ENCODE peak calls at places on chromosomes 2 and 18, in six cellular contexts. X is endothelial cell of umbilical vein, S is sigmoid colon, K is Panc1, A is transverse colon, I is GM23338. P is an unnamed sample.

GRCh38 chr2:174901075-174901474 is 104.1 kb downstream of the CHN1 start:
- DNase-seq in S (no peak), I (no peak), X (no peak), K (no peak), A (no peak), P (no peak)

GRCh38 chr2:42139141-42139540 is 30.0 kb upstream of the EML4 start:
- DNase-seq in K (no peak), A (no peak), X (no peak), S (no peak), I (no peak), P (no peak)

GRCh38 chr2:168216351-168217005 is 30.9 kb downstream of the STK39 start:
- DNase-seq in K (no peak), S (no peak), I (no peak), A (peak), X (peak), P (no peak)

GRCh38 chr2:105617631-105618350 is 126.9 kb upstream of the NCK2 start:
- DNase-seq in A (no peak), X (no peak), S (no peak), K (peak), I (no peak), P (no peak)

GRCh38 chr2:58405341-58405740 is 164.2 kb upstream of the FANCL start:
- DNase-seq in S (no peak), X (no peak), I (no peak), A (no peak), K (no peak), P (no peak)

GRCh38 chr2:164458801-164459200 is 162.5 kb downstream of the GRB14 start:
- DNase-seq in S (no peak), I (peak), X (no peak), K (no peak), A (no peak), P (no peak)

GRCh38 chr2:237979331-237979730 is 12.5 kb downstream of the UBE2F start:
- DNase-seq in A (no peak), I (no peak), K (no peak), S (no peak), X (no peak), P (no peak)

GRCh38 chr18:61998957-61999356 is 106.2 kb upstream of the RNF152 start:
- DNase-seq in K (no peak), A (no peak), I (no peak), X (peak), S (no peak), P (no peak)

GRCh38 chr2:22355816-22356433 is 1029.1 kb upstream of the KLHL29 start:
- DNase-seq in A (peak), I (peak), X (no peak), S (peak), K (peak), P (peak)

GRCh38 chr2:3456125-3456524 is 63.2 kb downstream of the ADI1 start:
- DNase-seq in I (no peak), A (no peak), K (no peak), S (no peak), X (no peak), P (no peak)

DNA sequence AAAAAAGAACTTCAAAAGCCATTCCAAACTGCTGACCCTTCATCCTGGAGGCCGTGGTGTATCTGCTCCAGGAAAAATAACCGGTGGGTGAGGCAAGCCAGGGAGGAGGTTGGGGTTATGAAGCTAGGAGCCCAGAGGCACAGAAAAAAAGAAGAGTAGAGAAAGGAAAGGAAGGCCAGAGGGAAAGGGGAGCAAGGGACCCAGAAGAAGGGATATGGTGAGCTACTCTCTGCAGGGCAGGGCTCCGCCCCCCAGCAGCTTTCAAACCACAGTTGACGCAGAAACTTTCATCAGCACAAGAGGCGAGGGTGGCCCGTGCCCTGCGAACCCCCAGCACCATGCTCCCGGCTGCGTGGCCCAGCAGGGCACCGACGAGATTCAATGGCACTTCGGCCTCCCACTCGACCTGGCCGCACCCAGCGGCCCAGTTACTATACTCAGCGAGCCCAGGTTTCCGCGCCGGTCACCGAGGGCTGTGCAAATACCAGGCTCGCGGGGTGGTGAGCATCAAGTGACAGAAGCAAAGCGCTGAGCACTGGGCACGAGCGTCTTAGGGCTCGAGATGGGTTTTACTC is 665 bp downstream of the MCM6 start:
- DNase-seq in I (peak), S (peak), X (peak), A (peak), K (no peak), P (peak)
- TF ChIP-seq POLR2AphosphoS5 in I (no peak), S (no peak), X (no peak), A (peak), K (no peak), P (peak)

DNA sequence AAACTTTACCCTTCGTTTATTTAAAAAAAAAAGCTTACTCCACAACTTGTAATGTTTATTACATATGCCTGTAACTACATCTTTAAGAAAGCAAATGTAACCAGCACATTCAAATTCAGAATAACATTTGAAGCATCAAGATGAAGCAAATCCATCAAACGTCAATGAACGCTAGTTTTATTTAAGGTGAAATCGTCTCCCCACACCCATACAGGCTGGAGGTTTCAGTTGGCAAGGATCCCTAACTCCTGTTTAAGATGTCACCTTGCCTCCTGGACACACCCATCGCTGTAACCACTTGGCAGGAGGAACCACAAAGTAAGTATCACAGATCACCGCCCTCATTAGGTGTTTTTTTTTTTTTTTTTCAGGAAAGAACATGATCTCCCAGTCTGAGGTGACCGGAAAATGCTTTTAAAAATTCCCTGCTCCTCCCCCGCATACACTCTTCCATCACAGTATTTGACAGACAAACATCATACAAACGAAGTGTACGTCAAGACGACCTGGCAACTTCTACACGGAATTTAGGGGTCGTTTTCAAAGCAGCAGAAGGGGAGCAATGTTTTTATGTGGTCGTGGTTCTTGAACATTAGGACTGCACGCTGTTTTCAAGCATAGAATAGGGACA is 19.7 kb upstream of the STPG4 start:
- DNase-seq in A (peak), I (peak), S (peak), K (no peak), X (peak), P (peak)
- TF ChIP-seq POLR2AphosphoS5 in A (peak), I (no peak), S (no peak), K (peak), X (no peak), P (no peak)

GRCh38 chr2:102099536-102100293 is 42.8 kb upstream of the IL1R1 start:
- DNase-seq in I (no peak), A (no peak), S (no peak), K (no peak), X (no peak), P (no peak)
- TF ChIP-seq POLR2AphosphoS5 in I (no peak), A (peak), S (no peak), K (no peak), X (no peak), P (no peak)

GRCh38 chr2:209472871-209473270 is 49.0 kb downstream of the MAP2 start:
- DNase-seq in K (no peak), I (no peak), X (peak), S (no peak), A (no peak), P (peak)
- TF ChIP-seq POLR2AphosphoS5 in K (no peak), I (no peak), X (no peak), S (no peak), A (no peak), P (no peak)

DNA sequence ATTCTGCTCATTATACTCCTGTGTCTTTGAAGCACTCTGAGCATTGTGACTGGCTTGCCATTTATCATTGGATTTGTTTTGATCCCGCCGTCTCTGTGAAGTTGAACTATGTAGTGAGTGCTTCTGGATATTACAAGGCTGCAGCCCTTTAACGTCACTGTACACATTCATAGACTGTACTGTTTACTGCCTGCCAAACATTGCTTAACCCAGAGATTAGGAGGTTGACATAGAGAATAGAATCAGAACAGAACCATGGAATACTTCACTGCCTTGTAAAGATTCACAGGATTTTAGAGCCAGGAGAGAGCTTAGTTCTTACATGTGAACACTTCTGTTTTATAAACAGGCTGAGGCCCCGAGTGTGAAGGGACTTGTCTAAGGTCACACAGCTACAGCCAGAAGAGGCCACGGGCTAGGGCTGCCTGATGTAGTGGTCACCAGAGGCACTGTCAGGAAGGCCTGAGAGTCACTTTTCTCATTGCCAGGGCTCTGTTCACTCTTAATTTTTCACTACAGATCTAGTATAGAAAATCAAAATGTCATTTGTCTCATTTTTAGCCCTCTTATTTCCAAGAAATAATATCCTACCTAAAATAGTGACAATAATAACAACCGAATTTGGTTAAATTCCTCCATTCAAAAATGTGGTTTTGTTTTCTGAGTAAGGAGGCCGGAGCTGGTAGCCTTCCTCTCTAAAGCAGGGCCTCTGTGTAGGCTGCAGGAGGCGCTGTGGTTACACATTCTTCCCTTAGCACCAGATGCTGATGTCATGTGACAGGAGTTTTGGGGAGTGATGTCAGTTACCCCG is 87.9 kb downstream of the UGGT1 start:
- DNase-seq in I (peak), X (peak), A (peak), S (peak), K (no peak), P (peak)
- TF ChIP-seq POLR2AphosphoS5 in I (no peak), X (no peak), A (peak), S (peak), K (no peak), P (no peak)

DNA sequence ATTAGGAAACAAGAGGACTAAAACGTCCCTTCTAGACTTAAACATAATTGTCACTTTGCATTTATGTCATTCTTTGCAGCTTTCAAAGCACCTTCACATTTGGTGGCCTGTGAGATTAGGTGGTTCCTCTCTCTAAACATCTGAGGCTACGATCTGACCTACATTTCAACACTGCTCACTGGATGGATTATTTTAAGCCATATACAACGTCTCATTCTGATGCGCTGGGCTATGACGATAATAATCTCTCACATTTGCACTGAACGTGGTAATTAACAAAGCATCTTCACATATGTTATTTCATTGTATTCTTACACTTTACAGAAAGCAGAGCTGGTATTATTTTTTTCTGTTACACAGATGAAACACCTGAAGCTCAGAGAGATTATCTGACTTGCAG is 36.5 kb downstream of the DNMT3A start:
- DNase-seq in I (no peak), S (no peak), X (no peak), A (no peak), K (no peak), P (no peak)
- TF ChIP-seq POLR2AphosphoS5 in I (no peak), S (no peak), X (no peak), A (no peak), K (no peak), P (no peak)

GRCh38 chr18:27057459-27058302 is 127.4 kb downstream of the CHST9 start:
- DNase-seq in I (no peak), X (no peak), A (no peak), K (no peak), S (no peak), P (no peak)
- TF ChIP-seq POLR2AphosphoS5 in I (no peak), X (no peak), A (peak), K (no peak), S (no peak), P (no peak)

GRCh38 chr2:231573698-231574421 is 18.8 kb upstream of the TEX44 start:
- DNase-seq in I (peak), A (no peak), S (no peak), X (no peak), K (no peak), P (no peak)

GRCh38 chr2:231568785-231569435 is 23.8 kb upstream of the TEX44 start:
- DNase-seq in A (no peak), I (no peak), X (no peak), S (no peak), K (no peak), P (no peak)

GRCh38 chr2:231570903-231571302 is 21.8 kb upstream of the TEX44 start:
- DNase-seq in A (no peak), I (no peak), X (no peak), K (no peak), S (no peak), P (no peak)

GRCh38 chr2:231573096-231573495 is 19.6 kb upstream of the TEX44 start:
- DNase-seq in A (no peak), I (peak), S (no peak), K (no peak), X (no peak), P (no peak)

GRCh38 chr2:231571810-231572209 is 20.9 kb upstream of the TEX44 start:
- DNase-seq in A (no peak), S (no peak), X (no peak), I (peak), K (no peak), P (no peak)
- TF ChIP-seq POLR2AphosphoS5 in A (no peak), S (no peak), X (no peak), I (no peak), K (no peak), P (no peak)